ENCODE peak calls at places on chromosome 18, in six cellular contexts. One of them, this sample, is unnamed.

GRCh38 chr18:24853076-24853475 is 392.6 kb downstream of the HRH4 start:
- DNase-seq in germinal center: no peak
- DNase-seq in progenitor cell of endocrine pancreas: no peak
- DNase-seq in SW480: no peak
- DNase-seq in cardiac muscle cell: no peak
- DNase-seq in NCI-H1417: peak
- DNase-seq in this sample: no peak

GRCh38 chr18:58307441-58307840 is 263.4 kb downstream of the NEDD4L start:
- DNase-seq in cardiac muscle cell: no peak
- DNase-seq in germinal center: no peak
- DNase-seq in progenitor cell of endocrine pancreas: no peak
- DNase-seq in SW480: no peak
- DNase-seq in NCI-H1417: no peak
- DNase-seq in this sample: no peak

GRCh38 chr18:58135170-58135569 is 91.1 kb downstream of the NEDD4L start:
- DNase-seq in progenitor cell of endocrine pancreas: no peak
- DNase-seq in SW480: peak
- DNase-seq in NCI-H1417: no peak
- DNase-seq in germinal center: no peak
- DNase-seq in cardiac muscle cell: no peak
- DNase-seq in this sample: no peak

GRCh38 chr18:52339891-52340371 is at the start of gene DCC:
- DNase-seq in progenitor cell of endocrine pancreas: peak
- DNase-seq in germinal center: no peak
- DNase-seq in SW480: peak
- DNase-seq in NCI-H1417: peak
- DNase-seq in cardiac muscle cell: peak
- DNase-seq in this sample: peak

GRCh38 chr18:11512096-11513030 is 97.0 kb upstream of the SLC35G4 start:
- DNase-seq in germinal center: no peak
- DNase-seq in progenitor cell of endocrine pancreas: no peak
- DNase-seq in SW480: peak
- DNase-seq in NCI-H1417: peak
- DNase-seq in cardiac muscle cell: no peak
- DNase-seq in this sample: no peak

GRCh38 chr18:61569176-61569892 is 236.1 kb downstream of the CDH20 start:
- DNase-seq in SW480: peak
- DNase-seq in progenitor cell of endocrine pancreas: no peak
- DNase-seq in germinal center: no peak
- DNase-seq in cardiac muscle cell: no peak
- DNase-seq in NCI-H1417: no peak
- DNase-seq in this sample: no peak

GRCh38 chr18:22470141-22470510 is 52.4 kb upstream of the CTAGE1 start:
- DNase-seq in SW480: no peak
- DNase-seq in NCI-H1417: no peak
- DNase-seq in germinal center: no peak
- DNase-seq in cardiac muscle cell: no peak
- DNase-seq in progenitor cell of endocrine pancreas: no peak
- DNase-seq in this sample: no peak

GRCh38 chr18:3747176-3747973 is 297.4 kb downstream of the TGIF1 start:
- DNase-seq in SW480: no peak
- DNase-seq in germinal center: no peak
- DNase-seq in progenitor cell of endocrine pancreas: no peak
- DNase-seq in NCI-H1417: no peak
- DNase-seq in cardiac muscle cell: no peak
- DNase-seq in this sample: no peak

GRCh38 chr18:50879302-50880107 is 587 bp downstream of the ME2 start:
- DNase-seq in SW480: peak
- DNase-seq in germinal center: peak
- DNase-seq in cardiac muscle cell: peak
- DNase-seq in progenitor cell of endocrine pancreas: no peak
- DNase-seq in NCI-H1417: peak
- DNase-seq in this sample: peak

GRCh38 chr18:50117876-50118275 is 77.1 kb downstream of the MYO5B start:
- DNase-seq in SW480: no peak
- DNase-seq in cardiac muscle cell: no peak
- DNase-seq in germinal center: no peak
- DNase-seq in progenitor cell of endocrine pancreas: no peak
- DNase-seq in NCI-H1417: peak
- DNase-seq in this sample: no peak

GRCh38 chr18:68147728-68148127 is 567.2 kb downstream of the TMX3 start:
- DNase-seq in NCI-H1417: no peak
- DNase-seq in SW480: no peak
- DNase-seq in germinal center: no peak
- DNase-seq in cardiac muscle cell: no peak
- DNase-seq in progenitor cell of endocrine pancreas: no peak
- DNase-seq in this sample: no peak

GRCh38 chr18:14117611-14118010 is 14.6 kb downstream of the ZNF519 start:
- DNase-seq in germinal center: no peak
- DNase-seq in progenitor cell of endocrine pancreas: no peak
- DNase-seq in cardiac muscle cell: no peak
- DNase-seq in NCI-H1417: no peak
- DNase-seq in SW480: no peak
- DNase-seq in this sample: no peak

GRCh38 chr18:3235846-3236245 is 11.8 kb upstream of the MYL12A start:
- DNase-seq in NCI-H1417: no peak
- DNase-seq in cardiac muscle cell: no peak
- DNase-seq in germinal center: no peak
- DNase-seq in SW480: no peak
- DNase-seq in progenitor cell of endocrine pancreas: no peak
- DNase-seq in this sample: no peak

GRCh38 chr18:60053747-60054304 is 154.0 kb downstream of the PMAIP1 start:
- DNase-seq in progenitor cell of endocrine pancreas: no peak
- DNase-seq in SW480: peak
- DNase-seq in cardiac muscle cell: peak
- DNase-seq in germinal center: no peak
- DNase-seq in NCI-H1417: peak
- DNase-seq in this sample: no peak

GRCh38 chr18:2114289-2114688 is 457.0 kb downstream of the METTL4 start:
- DNase-seq in germinal center: no peak
- DNase-seq in NCI-H1417: no peak
- DNase-seq in SW480: no peak
- DNase-seq in cardiac muscle cell: no peak
- DNase-seq in progenitor cell of endocrine pancreas: no peak
- DNase-seq in this sample: no peak

GRCh38 chr18:69586581-69586980 is 185.9 kb downstream of the DOK6 start:
- DNase-seq in SW480: no peak
- DNase-seq in germinal center: no peak
- DNase-seq in cardiac muscle cell: no peak
- DNase-seq in progenitor cell of endocrine pancreas: no peak
- DNase-seq in NCI-H1417: no peak
- DNase-seq in this sample: no peak

GRCh38 chr18:35851286-35851967 is 121.1 kb upstream of the RMP24 start:
- DNase-seq in cardiac muscle cell: peak
- DNase-seq in SW480: no peak
- DNase-seq in NCI-H1417: no peak
- DNase-seq in germinal center: peak
- DNase-seq in progenitor cell of endocrine pancreas: no peak
- DNase-seq in this sample: no peak

GRCh38 chr18:59515147-59515546 is 156.1 kb upstream of the LMAN1 start:
- DNase-seq in germinal center: no peak
- DNase-seq in progenitor cell of endocrine pancreas: no peak
- DNase-seq in NCI-H1417: no peak
- DNase-seq in SW480: no peak
- DNase-seq in cardiac muscle cell: no peak
- DNase-seq in this sample: no peak

GRCh38 chr18:33576999-33577687 is 876 bp upstream of the ASXL3 start:
- DNase-seq in NCI-H1417: peak
- DNase-seq in cardiac muscle cell: no peak
- DNase-seq in SW480: no peak
- DNase-seq in germinal center: peak
- DNase-seq in progenitor cell of endocrine pancreas: no peak
- DNase-seq in this sample: no peak

GRCh38 chr18:77632738-77633137 is 383.1 kb downstream of the GALR1 start:
- DNase-seq in progenitor cell of endocrine pancreas: no peak
- DNase-seq in germinal center: peak
- DNase-seq in cardiac muscle cell: no peak
- DNase-seq in SW480: no peak
- DNase-seq in NCI-H1417: no peak
- DNase-seq in this sample: no peak

GRCh38 chr18:77478619-77479018 is 229.0 kb downstream of the GALR1 start:
- DNase-seq in cardiac muscle cell: no peak
- DNase-seq in progenitor cell of endocrine pancreas: no peak
- DNase-seq in germinal center: no peak
- DNase-seq in SW480: no peak
- DNase-seq in NCI-H1417: peak
- DNase-seq in this sample: no peak

GRCh38 chr18:49024408-49024807 is 73.6 kb upstream of the SMAD7 start:
- DNase-seq in cardiac muscle cell: no peak
- DNase-seq in NCI-H1417: no peak
- DNase-seq in germinal center: no peak
- DNase-seq in SW480: no peak
- DNase-seq in progenitor cell of endocrine pancreas: no peak
- DNase-seq in this sample: no peak

GRCh38 chr18:72999971-73000607 is 132.3 kb upstream of the NETO1 start:
- DNase-seq in germinal center: no peak
- DNase-seq in SW480: no peak
- DNase-seq in NCI-H1417: no peak
- DNase-seq in progenitor cell of endocrine pancreas: no peak
- DNase-seq in cardiac muscle cell: no peak
- DNase-seq in this sample: no peak

GRCh38 chr18:51278045-51278649 is 80.7 kb upstream of the MEX3C start:
- DNase-seq in cardiac muscle cell: peak
- DNase-seq in progenitor cell of endocrine pancreas: peak
- DNase-seq in NCI-H1417: peak
- DNase-seq in SW480: peak
- DNase-seq in germinal center: peak
- DNase-seq in this sample: peak

GRCh38 chr18:13530879-13531387 is 195.4 kb downstream of the FAM210A start:
- DNase-seq in progenitor cell of endocrine pancreas: no peak
- DNase-seq in NCI-H1417: peak
- DNase-seq in cardiac muscle cell: peak
- DNase-seq in SW480: peak
- DNase-seq in germinal center: no peak
- DNase-seq in this sample: no peak

GRCh38 chr18:36441872-36442271 is 144.4 kb downstream of the FHOD3 start:
- DNase-seq in NCI-H1417: no peak
- DNase-seq in progenitor cell of endocrine pancreas: no peak
- DNase-seq in SW480: no peak
- DNase-seq in cardiac muscle cell: peak
- DNase-seq in germinal center: no peak
- DNase-seq in this sample: no peak

GRCh38 chr18:58695772-58696171 is 24.5 kb downstream of the MALT1 start:
- DNase-seq in NCI-H1417: no peak
- DNase-seq in SW480: no peak
- DNase-seq in cardiac muscle cell: no peak
- DNase-seq in progenitor cell of endocrine pancreas: no peak
- DNase-seq in germinal center: no peak
- DNase-seq in this sample: no peak

GRCh38 chr18:52392160-52392559 is 52.2 kb downstream of the DCC start:
- DNase-seq in cardiac muscle cell: no peak
- DNase-seq in NCI-H1417: peak
- DNase-seq in progenitor cell of endocrine pancreas: no peak
- DNase-seq in SW480: no peak
- DNase-seq in germinal center: no peak
- DNase-seq in this sample: no peak

GRCh38 chr18:20997371-20997770 is 114.2 kb downstream of the ROCK1 start:
- DNase-seq in germinal center: no peak
- DNase-seq in SW480: no peak
- DNase-seq in progenitor cell of endocrine pancreas: no peak
- DNase-seq in cardiac muscle cell: peak
- DNase-seq in NCI-H1417: no peak
- DNase-seq in this sample: no peak